ENCODE peak calls at places on chromosome 9, in five cellular contexts. Y is natural killer cell treated with Interleukin-12 subunit alpha and Interleukin-12 subunit beta and Interleukin-15 and Interleukin-18, amount 100 ng/mL, for 72 hours; K is hippocampal formation; N is KG1; F is stimulated activated CD4-positive, alpha-beta T cell treated with anti-CD3 and anti-CD28 coated beads, Interleukin-1b, Interleukin-23, amount 100 ng/mL, for 24 hours. U is an unnamed sample.

GRCh38 chr9:105608685-105609598 is 51.0 kb downstream of the FKTN start:
- DNase-seq in K (no peak), N (peak), Y (no peak), F (no peak), U (peak)

GRCh38 chr9:34546834-34547827 is 24.3 kb upstream of the ENHO start:
- DNase-seq in F (peak), Y (no peak), N (no peak), K (peak), U (peak)

GRCh38 chr9:114869845-114870244 is 60.5 kb downstream of the TNFSF8 start:
- DNase-seq in F (no peak), K (no peak), Y (no peak), N (no peak), U (no peak)

GRCh38 chr9:61674465-61674864 is 484.6 kb downstream of the SPATA31A7 start:
- DNase-seq in Y (no peak), F (no peak), N (no peak), K (no peak), U (no peak)

GRCh38 chr9:87792831-87793288 is 66.9 kb downstream of the CTSL start:
- DNase-seq in N (no peak), Y (peak), F (peak), K (peak), U (no peak)

GRCh38 chr9:112137066-112137465 is 38.0 kb downstream of the SUSD1 start:
- DNase-seq in F (no peak), N (no peak), K (no peak), Y (no peak), U (no peak)

GRCh38 chr9:137784046-137784445 is 93.5 kb upstream of the CACNA1B start:
- DNase-seq in Y (no peak), F (no peak), N (no peak), K (no peak), U (no peak)

GRCh38 chr9:107249131-107249533 is 33.9 kb upstream of the RAD23B start:
- DNase-seq in Y (no peak), K (no peak), F (no peak), N (no peak), U (no peak)

GRCh38 chr9:132498811-132499210 is 83.6 kb upstream of the BARHL1 start:
- DNase-seq in F (no peak), K (no peak), Y (no peak), N (no peak), U (no peak)

GRCh38 chr9:10479172-10479571 is 133.6 kb downstream of the PTPRD start:
- DNase-seq in K (no peak), N (no peak), Y (no peak), F (no peak), U (no peak)

GRCh38 chr9:100213730-100214477 is 114.9 kb downstream of the INVS start:
- DNase-seq in F (no peak), K (no peak), Y (no peak), N (no peak), U (no peak)

GRCh38 chr9:89721971-89722530 is 117.2 kb downstream of the GADD45G start:
- DNase-seq in F (no peak), N (no peak), K (no peak), Y (no peak), U (no peak)

GRCh38 chr9:93555370-93555769 is 21.0 kb upstream of the PHF2 start:
- DNase-seq in F (no peak), Y (no peak), K (no peak), N (no peak), U (no peak)

GRCh38 chr9:79353856-79354520 is 217.8 kb upstream of the TLE4 start:
- DNase-seq in K (no peak), F (no peak), Y (no peak), N (no peak), U (no peak)

GRCh38 chr9:32579706-32580331 is 6.9 kb upstream of the NDUFB6 start:
- DNase-seq in K (peak), N (peak), Y (peak), F (peak), U (peak)

GRCh38 chr9:97502222-97502983 is 937 bp downstream of the TMOD1 start:
- DNase-seq in N (no peak), Y (no peak), K (no peak), F (no peak), U (no peak)

GRCh38 chr9:124776952-124777645 is at the start of gene OLFML2A:
- DNase-seq in F (no peak), K (no peak), Y (no peak), N (no peak), U (peak)

U was measured in NCI-H1930.